ENCODE peak calls at places on chromosomes 11 and 22, in eight cellular contexts. One of them, this sample, is unnamed.

GRCh38 chr11:81744336-81745116 is 989.1 kb downstream of the FAM181B start:
- DNase-seq in heart left ventricle: no peak
- DNase-seq in vagina: no peak
- DNase-seq in esophagus squamous epithelium: no peak
- DNase-seq in H54: no peak
- DNase-seq in transverse colon: no peak
- DNase-seq in A549: no peak
- DNase-seq in ovary: no peak
- DNase-seq in this sample: no peak

GRCh38 chr11:111960916-111961315 is 23.8 kb downstream of the DIXDC1 start:
- DNase-seq in esophagus squamous epithelium: no peak
- DNase-seq in heart left ventricle: no peak
- DNase-seq in ovary: no peak
- DNase-seq in H54: no peak
- DNase-seq in vagina: no peak
- DNase-seq in transverse colon: peak; percentile 19
- DNase-seq in A549: no peak
- DNase-seq in this sample: no peak

GRCh38 chr11:134048028-134048427 is 20.8 kb upstream of the JAM3 start:
- DNase-seq in A549: no peak
- DNase-seq in vagina: no peak
- DNase-seq in heart left ventricle: no peak
- DNase-seq in ovary: no peak
- DNase-seq in H54: no peak
- DNase-seq in esophagus squamous epithelium: no peak
- DNase-seq in transverse colon: no peak
- DNase-seq in this sample: no peak

GRCh38 chr22:38504731-38505594 is 1.1 kb downstream of the DDX17 start:
- DNase-seq in heart left ventricle: peak; percentile 70
- DNase-seq in ovary: peak; percentile 38
- DNase-seq in esophagus squamous epithelium: no peak
- DNase-seq in A549: no peak
- DNase-seq in transverse colon: peak; percentile 66
- DNase-seq in H54: no peak
- DNase-seq in vagina: no peak
- DNase-seq in this sample: no peak

GRCh38 chr11:120527111-120527748 is 15.7 kb downstream of the GRIK4 start:
- DNase-seq in ovary: peak; percentile 78
- DNase-seq in transverse colon: no peak
- DNase-seq in A549: no peak
- DNase-seq in esophagus squamous epithelium: no peak
- DNase-seq in heart left ventricle: no peak
- DNase-seq in vagina: no peak
- DNase-seq in H54: no peak
- DNase-seq in this sample: no peak

GRCh38 chr11:59012942-59013256 is 73.2 kb upstream of the GLYATL1B start:
- DNase-seq in H54: no peak
- DNase-seq in A549: no peak
- DNase-seq in esophagus squamous epithelium: no peak
- DNase-seq in vagina: no peak
- DNase-seq in heart left ventricle: no peak
- DNase-seq in ovary: no peak
- DNase-seq in transverse colon: no peak
- DNase-seq in this sample: no peak

GRCh38 chr11:96008161-96008560 is 84.3 kb upstream of the MTMR2 start:
- DNase-seq in heart left ventricle: no peak
- DNase-seq in transverse colon: no peak
- DNase-seq in A549: no peak
- DNase-seq in esophagus squamous epithelium: no peak
- DNase-seq in vagina: no peak
- DNase-seq in ovary: no peak
- DNase-seq in H54: no peak
- DNase-seq in this sample: no peak

GRCh38 chr11:126229782-126230540 is 18.4 kb downstream of the FAM118B start:
- DNase-seq in vagina: no peak
- DNase-seq in H54: no peak
- DNase-seq in A549: no peak
- DNase-seq in transverse colon: no peak
- DNase-seq in heart left ventricle: no peak
- DNase-seq in ovary: no peak
- DNase-seq in esophagus squamous epithelium: no peak
- DNase-seq in this sample: no peak

GRCh38 chr22:29012923-29013322 is 48.7 kb downstream of the C22orf31 start:
- DNase-seq in esophagus squamous epithelium: no peak
- DNase-seq in H54: no peak
- DNase-seq in heart left ventricle: no peak
- DNase-seq in A549: no peak
- DNase-seq in ovary: no peak
- DNase-seq in vagina: no peak
- DNase-seq in transverse colon: no peak
- DNase-seq in this sample: no peak

GRCh38 chr11:128498846-128499245 is 88.5 kb downstream of the ETS1 start:
- DNase-seq in esophagus squamous epithelium: no peak
- DNase-seq in H54: no peak
- DNase-seq in heart left ventricle: no peak
- DNase-seq in vagina: no peak
- DNase-seq in transverse colon: no peak
- DNase-seq in A549: no peak
- DNase-seq in ovary: no peak
- DNase-seq in this sample: no peak

GRCh38 chr11:441418-442274 is at the start of gene ANO9:
- DNase-seq in A549: no peak
- DNase-seq in transverse colon: peak; percentile 87
- DNase-seq in heart left ventricle: no peak
- DNase-seq in ovary: no peak
- DNase-seq in H54: no peak
- DNase-seq in vagina: no peak
- DNase-seq in esophagus squamous epithelium: no peak
- DNase-seq in this sample: no peak

DNA sequence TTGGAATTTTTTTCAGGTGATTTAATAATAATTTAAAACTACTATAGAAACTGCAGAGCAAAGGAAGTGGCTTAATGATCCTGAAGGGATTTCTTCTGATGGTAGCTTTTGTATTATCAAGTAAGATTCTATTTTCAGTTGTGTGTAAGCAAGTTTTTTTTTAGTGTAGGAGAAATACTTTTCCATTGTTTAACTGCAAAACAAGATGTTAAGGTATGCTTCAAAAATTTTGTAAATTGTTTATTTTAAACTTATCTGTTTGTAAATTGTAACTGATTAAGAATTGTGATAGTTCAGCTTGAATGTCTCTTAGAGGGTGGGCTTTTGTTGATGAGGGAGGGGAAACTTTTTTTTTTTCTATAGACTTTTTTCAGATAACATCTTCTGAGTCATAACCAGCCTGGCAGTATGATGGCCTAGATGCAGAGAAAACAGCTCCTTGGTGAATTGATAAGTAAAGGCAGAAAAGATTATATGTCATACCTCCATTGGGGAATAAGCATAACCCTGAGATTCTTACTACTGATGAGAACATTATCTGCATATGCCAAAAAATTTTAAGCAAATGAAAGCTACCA is 3.5 kb downstream of the MALAT1 start:
- DNase-seq in H54: no peak
- DNase-seq in heart left ventricle: peak; percentile 4
- DNase-seq in transverse colon: no peak
- DNase-seq in ovary: no peak
- DNase-seq in vagina: no peak
- DNase-seq in A549: no peak
- DNase-seq in esophagus squamous epithelium: no peak
- DNase-seq in this sample: no peak
- TF ChIP-seq POLR2A in H54: no peak
- TF ChIP-seq POLR2A in heart left ventricle: no peak
- TF ChIP-seq POLR2A in transverse colon: no peak
- TF ChIP-seq POLR2A in ovary: no peak
- TF ChIP-seq POLR2A in vagina: no peak
- TF ChIP-seq POLR2A in A549: no peak
- TF ChIP-seq POLR2A in esophagus squamous epithelium: no peak
- TF ChIP-seq POLR2A in this sample: no peak

GRCh38 chr22:41407433-41407832 is 25.7 kb downstream of the TEF start:
- DNase-seq in A549: no peak
- DNase-seq in esophagus squamous epithelium: no peak
- DNase-seq in transverse colon: no peak
- DNase-seq in vagina: no peak
- DNase-seq in H54: no peak
- DNase-seq in ovary: no peak
- DNase-seq in heart left ventricle: no peak
- DNase-seq in this sample: no peak

GRCh38 chr22:41408665-41409064 is 26.9 kb downstream of the TEF start:
- DNase-seq in heart left ventricle: no peak
- DNase-seq in vagina: no peak
- DNase-seq in transverse colon: no peak
- DNase-seq in H54: no peak
- DNase-seq in esophagus squamous epithelium: no peak
- DNase-seq in ovary: no peak
- DNase-seq in A549: no peak
- DNase-seq in this sample: no peak

GRCh38 chr22:41403532-41404318 is 22.0 kb downstream of the TEF start:
- DNase-seq in H54: peak; percentile 96
- DNase-seq in transverse colon: peak; percentile 89
- DNase-seq in heart left ventricle: peak; percentile 98
- DNase-seq in A549: peak; percentile 96
- DNase-seq in esophagus squamous epithelium: peak; percentile 31
- DNase-seq in vagina: no peak
- DNase-seq in ovary: peak; percentile 86
- DNase-seq in this sample: peak; percentile 95

GRCh38 chr22:41401781-41402648 is 20.3 kb downstream of the TEF start:
- DNase-seq in H54: peak; percentile 69
- DNase-seq in esophagus squamous epithelium: no peak
- DNase-seq in heart left ventricle: peak; percentile 94
- DNase-seq in vagina: no peak
- DNase-seq in ovary: peak; percentile 86
- DNase-seq in transverse colon: peak; percentile 87
- DNase-seq in A549: peak; percentile 57
- DNase-seq in this sample: no peak

DNA sequence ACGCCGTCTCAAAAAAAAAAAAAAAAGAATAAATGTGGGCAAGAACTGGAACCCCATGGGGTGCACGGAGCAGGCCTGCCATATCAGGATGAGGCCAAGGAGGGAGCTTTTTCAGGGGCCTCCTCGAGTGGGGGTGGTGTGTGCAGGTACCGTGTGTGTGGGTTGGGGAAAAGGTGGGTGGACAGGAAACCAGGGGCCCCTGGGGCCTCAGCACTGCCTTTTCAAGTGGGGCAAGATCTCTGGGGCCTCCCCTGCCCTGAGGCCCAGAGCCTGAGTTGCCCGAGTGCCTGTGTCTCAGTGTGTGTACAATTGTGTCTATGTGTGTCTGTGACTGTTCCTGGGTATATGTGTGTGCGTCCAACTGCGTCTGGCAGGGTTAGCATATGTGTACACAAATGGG is 23.8 kb downstream of the TEF start:
- DNase-seq in A549: no peak
- DNase-seq in esophagus squamous epithelium: no peak
- DNase-seq in transverse colon: no peak
- DNase-seq in H54: no peak
- DNase-seq in vagina: no peak
- DNase-seq in ovary: no peak
- DNase-seq in heart left ventricle: no peak
- DNase-seq in this sample: no peak
- TF ChIP-seq POLR2A in A549: no peak
- TF ChIP-seq POLR2A in esophagus squamous epithelium: no peak
- TF ChIP-seq POLR2A in transverse colon: no peak
- TF ChIP-seq POLR2A in H54: no peak
- TF ChIP-seq POLR2A in vagina: no peak
- TF ChIP-seq POLR2A in ovary: no peak
- TF ChIP-seq POLR2A in heart left ventricle: no peak
- TF ChIP-seq POLR2A in this sample: no peak

GRCh38 chr22:26515938-26516337 is 3.7 kb upstream of the TFIP11 start:
- DNase-seq in esophagus squamous epithelium: no peak
- DNase-seq in ovary: no peak
- DNase-seq in H54: no peak
- DNase-seq in heart left ventricle: no peak
- DNase-seq in vagina: no peak
- DNase-seq in transverse colon: no peak
- DNase-seq in A549: no peak
- DNase-seq in this sample: no peak

GRCh38 chr22:26514419-26515161 is 2.3 kb upstream of the TFIP11 start:
- DNase-seq in heart left ventricle: no peak
- DNase-seq in esophagus squamous epithelium: no peak
- DNase-seq in vagina: no peak
- DNase-seq in ovary: no peak
- DNase-seq in H54: no peak
- DNase-seq in transverse colon: no peak
- DNase-seq in A549: no peak
- DNase-seq in this sample: no peak

GRCh38 chr22:26508148-26508547 is 4.1 kb downstream of the TFIP11 start:
- DNase-seq in vagina: no peak
- DNase-seq in esophagus squamous epithelium: no peak
- DNase-seq in ovary: no peak
- DNase-seq in A549: no peak
- DNase-seq in heart left ventricle: no peak
- DNase-seq in H54: no peak
- DNase-seq in transverse colon: no peak
- DNase-seq in this sample: no peak

GRCh38 chr22:26513852-26514251 is 1.6 kb upstream of the TFIP11 start:
- DNase-seq in vagina: no peak
- DNase-seq in transverse colon: no peak
- DNase-seq in heart left ventricle: no peak
- DNase-seq in ovary: no peak
- DNase-seq in esophagus squamous epithelium: no peak
- DNase-seq in H54: no peak
- DNase-seq in A549: no peak
- DNase-seq in this sample: no peak

DNA sequence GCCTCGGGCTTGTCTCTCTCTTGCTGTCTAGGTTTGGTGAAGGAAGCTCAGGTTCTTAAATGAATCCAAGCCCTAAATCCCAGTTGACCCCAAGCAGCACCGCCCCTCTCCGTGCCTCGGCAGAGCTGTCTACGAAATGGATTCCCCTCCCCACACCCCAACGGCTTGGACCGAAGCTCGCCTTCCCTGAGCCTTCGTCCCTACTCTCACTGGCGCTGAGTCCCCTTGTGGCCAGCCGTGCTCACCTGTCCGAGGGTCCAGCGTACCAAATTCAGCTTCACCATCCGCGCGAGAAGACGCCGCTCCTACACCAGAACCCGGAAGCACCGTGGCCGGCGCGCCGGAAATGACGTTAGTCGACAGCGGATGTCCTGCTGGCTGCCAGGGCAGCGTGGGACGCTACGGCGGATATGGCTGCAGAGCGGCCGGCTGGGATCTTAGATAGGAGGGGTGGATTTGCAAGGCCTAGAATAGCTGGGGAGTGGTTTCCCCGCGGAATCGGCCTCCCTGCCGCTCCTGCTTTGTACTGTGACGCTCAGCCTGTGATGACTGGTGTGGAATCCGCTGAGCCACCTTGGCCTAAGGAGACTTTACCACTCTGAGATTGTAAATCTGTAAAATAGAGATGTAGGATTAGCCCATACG is at the start of gene TFIP11:
- DNase-seq in H54: peak; percentile 82
- DNase-seq in transverse colon: peak; percentile 96
- DNase-seq in vagina: peak; percentile 98
- DNase-seq in heart left ventricle: peak; percentile 95
- DNase-seq in ovary: peak; percentile 94
- DNase-seq in A549: peak; percentile 89
- DNase-seq in esophagus squamous epithelium: peak; percentile 70
- DNase-seq in this sample: peak; percentile 99
- TF ChIP-seq POLR2A in H54: peak; percentile 69
- TF ChIP-seq POLR2A in transverse colon: peak; percentile 78
- TF ChIP-seq POLR2A in vagina: no peak
- TF ChIP-seq POLR2A in heart left ventricle: peak; percentile 70
- TF ChIP-seq POLR2A in ovary: peak; percentile 63
- TF ChIP-seq POLR2A in A549: peak; percentile 76
- TF ChIP-seq POLR2A in esophagus squamous epithelium: peak; percentile 30
- TF ChIP-seq POLR2A in this sample: no peak

GRCh38 chr11:123798079-123798478 is 8.1 kb downstream of the OR6M1 start:
- DNase-seq in heart left ventricle: no peak
- DNase-seq in A549: no peak
- DNase-seq in ovary: no peak
- DNase-seq in transverse colon: no peak
- DNase-seq in esophagus squamous epithelium: no peak
- DNase-seq in H54: no peak
- DNase-seq in vagina: no peak
- DNase-seq in this sample: no peak
- TF ChIP-seq POLR2A in heart left ventricle: no peak
- TF ChIP-seq POLR2A in A549: no peak
- TF ChIP-seq POLR2A in ovary: no peak
- TF ChIP-seq POLR2A in transverse colon: no peak
- TF ChIP-seq POLR2A in esophagus squamous epithelium: no peak
- TF ChIP-seq POLR2A in H54: no peak
- TF ChIP-seq POLR2A in vagina: no peak
- TF ChIP-seq POLR2A in this sample: no peak